ENCODE peak calls at places on chromosomes 11 and 22, in four cellular contexts. One of them, this sample, is unnamed.

GRCh38 chr22:25702046-25702445 is 39.9 kb upstream of the MYO18B start:
- DNase-seq in stomach: no peak
- DNase-seq in IMR-90: peak; percentile 29
- DNase-seq in A673: peak; percentile 37
- DNase-seq in this sample: no peak

GRCh38 chr22:32916025-32916424 is 114.5 kb downstream of the TIMP3 start:
- DNase-seq in IMR-90: no peak
- DNase-seq in A673: no peak
- DNase-seq in stomach: no peak
- DNase-seq in this sample: no peak

GRCh38 chr11:36509265-36509664 is 807 bp downstream of the TRAF6 start:
- DNase-seq in stomach: no peak
- DNase-seq in IMR-90: peak; percentile 31
- DNase-seq in A673: peak; percentile 77
- DNase-seq in this sample: no peak

GRCh38 chr11:96324912-96325311 is 18.1 kb downstream of the MAML2 start:
- DNase-seq in IMR-90: peak; percentile 83
- DNase-seq in A673: peak; percentile 55
- DNase-seq in stomach: no peak
- DNase-seq in this sample: no peak

GRCh38 chr11:10878408-10879214 is 20.8 kb upstream of the ZBED5 start:
- DNase-seq in A673: peak; percentile 81
- DNase-seq in stomach: no peak
- DNase-seq in IMR-90: peak; percentile 72
- DNase-seq in this sample: no peak

GRCh38 chr22:36221799-36222751 is 17.3 kb downstream of the APOL2 start:
- DNase-seq in A673: peak; percentile 49
- DNase-seq in stomach: peak; percentile 68
- DNase-seq in IMR-90: no peak
- DNase-seq in this sample: peak; percentile 62

GRCh38 chr22:29079218-29079901 is 6.5 kb downstream of the KREMEN1 start:
- DNase-seq in stomach: no peak
- DNase-seq in IMR-90: no peak
- DNase-seq in A673: peak; percentile 95
- DNase-seq in this sample: no peak

GRCh38 chr11:128518493-128519207 is 68.7 kb downstream of the ETS1 start:
- DNase-seq in stomach: no peak
- DNase-seq in IMR-90: no peak
- DNase-seq in A673: no peak
- DNase-seq in this sample: no peak

GRCh38 chr11:1302461-1303073 is 6.9 kb downstream of the TOLLIP start:
- DNase-seq in stomach: peak; percentile 51
- DNase-seq in A673: no peak
- DNase-seq in IMR-90: no peak
- DNase-seq in this sample: peak; percentile 57

GRCh38 chr11:30935861-30936260 is 349.7 kb upstream of the MPPED2 start:
- DNase-seq in stomach: no peak
- DNase-seq in IMR-90: peak; percentile 19
- DNase-seq in A673: no peak
- DNase-seq in this sample: no peak

GRCh38 chr11:33874910-33875490 is 16.9 kb downstream of the LMO2 start:
- DNase-seq in stomach: no peak
- DNase-seq in A673: no peak
- DNase-seq in IMR-90: no peak
- DNase-seq in this sample: no peak

GRCh38 chr11:107331728-107332127 is 125.9 kb downstream of the CWF19L2 start:
- DNase-seq in IMR-90: no peak
- DNase-seq in stomach: no peak
- DNase-seq in A673: no peak
- DNase-seq in this sample: no peak

GRCh38 chr22:46107089-46107664 is 43.1 kb upstream of the PPARA start:
- DNase-seq in IMR-90: no peak
- DNase-seq in stomach: peak; percentile 85
- DNase-seq in A673: no peak
- DNase-seq in this sample: peak; percentile 90

GRCh38 chr11:79287952-79288351 is 152.9 kb downstream of the TENM4 start:
- DNase-seq in A673: no peak
- DNase-seq in IMR-90: no peak
- DNase-seq in stomach: no peak
- DNase-seq in this sample: no peak

GRCh38 chr11:95556342-95557151 is 233.0 kb downstream of the FAM76B start:
- DNase-seq in stomach: no peak
- DNase-seq in A673: peak; percentile 80
- DNase-seq in IMR-90: peak; percentile 49
- DNase-seq in this sample: no peak

GRCh38 chr11:16846305-16846704 is 107.9 kb downstream of the C11orf58 start:
- DNase-seq in stomach: no peak
- DNase-seq in A673: no peak
- DNase-seq in IMR-90: no peak
- DNase-seq in this sample: no peak

GRCh38 chr11:70097783-70098182 is 19.7 kb downstream of the ANO1 start:
- DNase-seq in IMR-90: no peak
- DNase-seq in stomach: no peak
- DNase-seq in A673: no peak
- DNase-seq in this sample: no peak

GRCh38 chr22:29716814-29717213 is 3.0 kb upstream of the CABP7 start:
- DNase-seq in IMR-90: peak; percentile 80
- DNase-seq in stomach: peak; percentile 57
- DNase-seq in A673: peak; percentile 59
- DNase-seq in this sample: peak; percentile 69

GRCh38 chr11:19524171-19524671 is 188.4 kb upstream of the NAV2 start:
- DNase-seq in A673: no peak
- DNase-seq in stomach: peak; percentile 49
- DNase-seq in IMR-90: peak; percentile 8
- DNase-seq in this sample: peak; percentile 59

GRCh38 chr11:103898065-103898464 is 138.4 kb upstream of the DDI1 start:
- DNase-seq in IMR-90: no peak
- DNase-seq in A673: no peak
- DNase-seq in stomach: no peak
- DNase-seq in this sample: no peak

GRCh38 chr11:58923300-58923788 is 15.9 kb upstream of the GLYATL1 start:
- DNase-seq in IMR-90: peak; percentile 46
- DNase-seq in A673: peak; percentile 64
- DNase-seq in stomach: no peak
- DNase-seq in this sample: no peak

GRCh38 chr11:74675761-74676160 is 55.5 kb downstream of the CHRDL2 start:
- DNase-seq in A673: no peak
- DNase-seq in IMR-90: no peak
- DNase-seq in stomach: no peak
- DNase-seq in this sample: no peak

GRCh38 chr22:42428025-42428424 is 4.2 kb downstream of the NFAM1 start:
- DNase-seq in IMR-90: no peak
- DNase-seq in stomach: no peak
- DNase-seq in A673: no peak
- DNase-seq in this sample: no peak

GRCh38 chr11:88246680-88247079 is 71.4 kb upstream of the RAB38 start:
- DNase-seq in IMR-90: peak; percentile 86
- DNase-seq in A673: no peak
- DNase-seq in stomach: no peak
- DNase-seq in this sample: peak; percentile 9

GRCh38 chr11:99268895-99269294 is 248.1 kb downstream of the CNTN5 start:
- DNase-seq in IMR-90: no peak
- DNase-seq in A673: peak; percentile 40
- DNase-seq in stomach: no peak
- DNase-seq in this sample: no peak

GRCh38 chr11:57978686-57979531 is 44.8 kb upstream of the OR9Q1 start:
- DNase-seq in A673: no peak
- DNase-seq in IMR-90: peak; percentile 6
- DNase-seq in stomach: no peak
- DNase-seq in this sample: no peak

GRCh38 chr11:13145461-13145860 is 132.1 kb upstream of the BMAL1 start:
- DNase-seq in A673: no peak
- DNase-seq in stomach: no peak
- DNase-seq in IMR-90: no peak
- DNase-seq in this sample: no peak

GRCh38 chr11:73759520-73760065 is 1.3 kb downstream of the RAB6A start:
- DNase-seq in stomach: no peak
- DNase-seq in IMR-90: peak; percentile 23
- DNase-seq in A673: peak; percentile 53
- DNase-seq in this sample: no peak

GRCh38 chr11:84685149-84685548 is 942.0 kb downstream of the DLG2 start:
- DNase-seq in A673: no peak
- DNase-seq in stomach: no peak
- DNase-seq in IMR-90: no peak
- DNase-seq in this sample: no peak

GRCh38 chr11:110874651-110875050 is 162.4 kb upstream of the ARHGAP20 start:
- DNase-seq in IMR-90: no peak
- DNase-seq in stomach: no peak
- DNase-seq in A673: no peak
- DNase-seq in this sample: no peak

DNA sequence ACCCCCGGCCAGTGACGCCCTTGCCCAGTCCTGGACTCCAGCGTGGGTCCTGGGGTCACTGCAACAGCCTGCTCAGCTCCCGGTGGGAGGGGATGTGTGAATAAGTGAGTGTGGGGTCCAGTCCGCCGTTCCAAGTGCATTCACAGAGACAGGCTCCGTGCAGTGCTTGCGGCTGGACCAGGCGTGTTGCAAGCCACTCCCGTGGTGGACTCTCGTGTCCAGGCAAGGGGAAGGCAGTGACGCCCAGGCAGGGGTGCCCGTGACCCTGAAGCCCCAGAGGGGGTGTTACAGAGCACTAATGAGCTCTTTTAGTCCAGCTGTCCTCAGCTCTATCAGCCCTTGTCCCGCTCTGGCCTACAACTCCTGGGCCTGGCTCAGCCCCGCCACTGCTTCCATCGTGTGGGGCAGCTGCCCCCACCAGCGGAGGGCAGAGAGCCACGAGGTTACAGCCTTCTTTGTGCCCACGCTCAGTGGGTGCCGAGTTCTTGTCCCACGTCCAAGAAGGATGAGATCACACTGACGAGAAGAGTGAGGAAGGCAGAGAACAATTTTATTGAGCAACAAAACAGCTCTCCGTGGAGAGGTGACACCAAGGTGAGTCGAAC is 1807.5 kb downstream of the LRRC4C start:
- DNase-seq in stomach: no peak
- DNase-seq in IMR-90: no peak
- DNase-seq in A673: no peak
- DNase-seq in this sample: no peak
- H3K27ac ChIP-seq in stomach: no peak overlapping the region
- H3K27ac ChIP-seq in IMR-90: no peak overlapping the region
- H3K27ac ChIP-seq in A673: no peak overlapping the region
- H3K27ac ChIP-seq in this sample: no peak overlapping the region

DNA sequence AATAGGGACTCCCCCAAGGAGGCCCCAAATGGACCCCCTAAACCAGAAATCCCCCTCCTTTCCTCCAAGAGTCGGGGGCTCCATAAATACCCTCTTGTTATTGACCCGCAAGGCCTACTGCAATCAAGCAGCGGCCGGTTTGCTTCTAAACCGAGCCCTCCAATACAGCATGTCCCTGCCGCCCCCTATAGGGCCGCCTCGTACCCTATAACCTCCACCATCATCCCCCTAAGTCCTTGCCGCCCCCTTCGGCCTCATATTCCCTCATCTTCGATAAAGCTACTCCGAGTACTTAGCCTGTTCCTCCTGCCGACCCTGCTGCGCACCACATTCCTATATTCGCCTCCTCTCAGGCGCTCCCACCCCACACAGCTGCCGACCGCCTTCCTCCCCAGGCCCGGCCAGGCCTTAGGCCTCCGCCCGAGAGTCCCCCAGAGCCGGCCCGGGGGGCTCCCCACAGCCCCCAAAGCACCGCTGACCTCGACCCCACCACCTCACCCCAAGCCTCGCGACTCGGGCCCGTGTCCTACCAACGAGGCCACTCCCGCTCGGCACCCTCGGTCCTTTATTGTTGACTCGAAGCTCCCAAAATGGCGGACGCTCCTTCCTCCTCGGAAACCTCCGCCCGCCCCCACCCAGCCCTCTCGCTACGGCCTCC is 478 bp downstream of the DDX6 start:
- DNase-seq in A673: peak; percentile 74
- DNase-seq in IMR-90: peak; percentile 56
- DNase-seq in stomach: peak; percentile 43
- DNase-seq in this sample: peak; percentile 67
- TF ChIP-seq CTCF in A673: peak; percentile 65
- TF ChIP-seq CTCF in IMR-90: peak; percentile 34
- TF ChIP-seq CTCF in stomach: peak; percentile 33
- TF ChIP-seq CTCF in this sample: peak; percentile 62

GRCh38 chr22:27431896-27432295 is 369.7 kb downstream of the MN1 start:
- DNase-seq in A673: no peak
- DNase-seq in IMR-90: peak; percentile 4
- DNase-seq in stomach: no peak
- DNase-seq in this sample: no peak
- H3K27ac ChIP-seq in A673: no peak overlapping the region
- H3K27ac ChIP-seq in IMR-90: no peak overlapping the region
- H3K27ac ChIP-seq in stomach: no peak overlapping the region
- H3K27ac ChIP-seq in this sample: no peak overlapping the region

DNA sequence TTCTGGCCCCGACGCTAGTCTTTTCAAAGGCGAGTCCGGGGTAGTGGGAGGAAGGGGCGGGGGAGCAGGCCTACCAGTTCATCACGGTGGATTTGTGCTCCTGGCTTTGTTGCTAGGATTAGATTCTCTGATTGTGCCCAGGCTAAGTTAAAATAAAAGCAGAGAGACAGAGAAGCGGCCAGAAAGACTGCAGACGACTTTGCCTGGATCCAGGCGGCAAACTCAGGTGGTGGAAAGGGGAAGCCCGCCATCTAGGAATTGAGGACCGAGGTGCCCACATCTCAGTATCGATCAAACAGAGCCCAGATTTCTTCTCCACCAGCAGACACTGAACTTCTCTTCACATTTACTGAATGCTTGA is 2.6 kb downstream of the FAT3 start:
- DNase-seq in IMR-90: no peak
- DNase-seq in A673: peak; percentile 15
- DNase-seq in stomach: no peak
- DNase-seq in this sample: no peak
- TF ChIP-seq CTCF in IMR-90: no peak
- TF ChIP-seq CTCF in A673: no peak
- TF ChIP-seq CTCF in stomach: no peak
- TF ChIP-seq CTCF in this sample: no peak

DNA sequence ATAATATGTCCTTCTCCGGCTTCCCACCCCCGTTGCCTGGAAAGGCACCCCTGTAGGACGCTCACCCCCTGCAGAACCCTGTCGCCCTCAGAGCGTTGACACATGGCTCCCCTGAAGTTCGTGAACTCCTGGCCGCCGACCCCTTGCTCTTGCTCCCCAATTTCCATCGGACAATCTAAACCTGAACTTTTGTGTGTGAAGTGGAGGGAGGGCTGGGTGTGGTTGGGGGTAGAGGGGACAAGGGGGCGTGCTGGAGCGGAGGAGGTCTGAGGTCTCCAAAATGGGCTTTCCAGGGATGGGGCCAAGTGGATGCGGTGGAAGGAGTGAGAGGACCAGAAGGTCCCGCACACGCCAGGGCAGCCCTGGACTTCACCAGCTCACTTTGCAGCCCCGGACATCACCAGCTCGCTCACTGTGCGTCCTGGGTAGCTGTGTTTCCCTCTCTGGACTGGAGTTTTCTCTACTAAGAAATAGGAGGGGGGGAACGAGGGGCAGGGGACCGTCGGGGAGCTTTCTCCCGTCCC is 18.6 kb downstream of the CREB3L1 start:
- DNase-seq in IMR-90: no peak
- DNase-seq in stomach: no peak
- DNase-seq in A673: no peak
- DNase-seq in this sample: no peak
- H3K27ac ChIP-seq in IMR-90: peak overlapping the region; percentile 98
- H3K27ac ChIP-seq in stomach: peak overlapping the region; percentile 69
- H3K27ac ChIP-seq in A673: peak overlapping the region; percentile 22
- H3K27ac ChIP-seq in this sample: no peak overlapping the region